ENCODE peak calls at places on chromosomes 6 and 20, in four cellular contexts. K is Panc1; X is RWPE1; W is stimulated activated CD8-positive, alpha-beta memory T cell treated with anti-CD3 and anti-CD28 coated beads, Interleukin-2, amount 100 ng/mL, for 1 hour. J is an unnamed sample.
A peak's percentile ranks its signal among the peaks of the same experiment; 100 is the strongest.

GRCh38 chr6:82750570-82750969 is 315.1 kb downstream of the UBE3D start:
- DNase-seq in K (no peak), W (no peak), X (no peak), J (no peak)

GRCh38 chr6:148491638-148492210 is 149.1 kb downstream of the SASH1 start:
- DNase-seq in K (no peak), X (no peak), W (no peak), J (no peak)

GRCh38 chr6:1381397-1382330 is 7.7 kb upstream of the FOXF2 start:
- DNase-seq in K (no peak), X (peak; percentile 48), W (no peak), J (peak; percentile 76)

GRCh38 chr20:52783769-52784168 is 188.4 kb upstream of the TSHZ2 start:
- DNase-seq in X (no peak), K (no peak), W (no peak), J (peak; percentile 28)

GRCh38 chr6:138590796-138591709 is 91.8 kb upstream of the NHSL1 start:
- DNase-seq in K (peak; percentile 61), X (peak; percentile 68), W (no peak), J (peak; percentile 39)

GRCh38 chr6:12827921-12828320 is 111.4 kb downstream of the PHACTR1 start:
- DNase-seq in K (no peak), W (no peak), X (no peak), J (no peak)

GRCh38 chr6:90079555-90080490 is 185.6 kb downstream of the GJA10 start:
- DNase-seq in X (no peak), K (no peak), W (no peak), J (peak; percentile 57)

GRCh38 chr20:45347936-45348809 is at the start of gene SDC4:
- DNase-seq in X (peak; percentile 99), K (no peak), W (peak; percentile 15), J (peak; percentile 77)

GRCh38 chr20:6044102-6044501 is 9.8 kb downstream of the LRRN4 start:
- DNase-seq in K (no peak), W (no peak), X (no peak), J (no peak)

GRCh38 chr20:25309395-25310267 is 61.7 kb downstream of the PYGB start:
- DNase-seq in W (no peak), X (peak; percentile 50), K (peak; percentile 67), J (peak; percentile 22)

GRCh38 chr6:166677941-166678340 is 50.9 kb upstream of the RPS6KA2 start:
- DNase-seq in X (no peak), K (no peak), W (no peak), J (no peak)

GRCh38 chr6:128731249-128732165 is 151.4 kb upstream of the LAMA2 start:
- DNase-seq in W (no peak), K (peak; percentile 20), X (peak; percentile 48), J (no peak)

GRCh38 chr6:165774903-165775608 is 112.0 kb upstream of the PDE10A start:
- DNase-seq in X (no peak), K (no peak), W (no peak), J (peak; percentile 3)

GRCh38 chr20:32636278-32636677 is 37.5 kb downstream of the C20orf203 start:
- DNase-seq in W (no peak), K (no peak), X (no peak), J (no peak)

GRCh38 chr6:158452191-158452590 is 107.7 kb upstream of the TMEM181 start:
- DNase-seq in X (peak; percentile 22), K (no peak), W (no peak), J (no peak)

GRCh38 chr20:43767686-43768474 is 41.1 kb upstream of the GTSF1L start:
- DNase-seq in X (peak; percentile 69), W (no peak), K (no peak), J (no peak)

J was measured in activated naive CD8-positive, alpha-beta T cell treated with anti-CD3 and anti-CD28 coated beads, Interleukin-2, amount 50 U/mL, for 24 hours.